ENCODE peak calls at places on chromosomes 5 and 9, in nine cellular contexts. X, P, R, F, L, G, M, O and U are unnamed samples.

GRCh38 chr5:1174122-1174936 is 27.1 kb upstream of the SLC6A19 start:
- DNase-seq in X (no peak), P (peak), R (peak), F (peak), L (peak), G (peak), M (peak), O (no peak), U (peak)

GRCh38 chr5:54646285-54647101 is 128.9 kb downstream of the SNX18 start:
- DNase-seq in X (peak), P (peak), R (peak), F (peak), L (no peak), G (no peak), M (peak), O (peak), U (peak)

GRCh38 chr9:74887041-74887980 is at the start of gene TRPM6:
- DNase-seq in X (no peak), P (peak), R (peak), F (peak), L (peak), G (peak), M (peak), O (peak), U (peak)

GRCh38 chr5:151184316-151185042 is 26.9 kb upstream of the ANXA6 start:
- DNase-seq in X (no peak), P (peak), R (no peak), F (no peak), L (no peak), G (no peak), M (no peak), O (no peak), U (no peak)

GRCh38 chr5:33379757-33380156 is 61.0 kb upstream of the TARS1 start:
- DNase-seq in X (no peak), P (no peak), R (no peak), F (no peak), L (no peak), G (peak), M (peak), O (no peak), U (peak)

GRCh38 chr9:135339378-135339973 is 140.1 kb upstream of the PPP1R26 start:
- DNase-seq in X (no peak), P (peak), R (no peak), F (no peak), L (no peak), G (no peak), M (no peak), O (no peak), U (no peak)

GRCh38 chr5:14161825-14162556 is 18.8 kb downstream of the TRIO start:
- DNase-seq in X (no peak), P (no peak), R (no peak), F (no peak), L (no peak), G (no peak), M (no peak), O (no peak), U (no peak)

GRCh38 chr9:94649100-94649855 is 10.0 kb upstream of the FBP1 start:
- DNase-seq in X (no peak), P (no peak), R (no peak), F (no peak), L (no peak), G (no peak), M (peak), O (no peak), U (peak)

GRCh38 chr5:160357861-160358411 is 12.5 kb downstream of the C1QTNF2 start:
- DNase-seq in X (no peak), P (no peak), R (peak), F (no peak), L (no peak), G (no peak), M (no peak), O (no peak), U (no peak)

GRCh38 chr5:36696059-36696673 is 89.8 kb downstream of the SLC1A3 start:
- DNase-seq in X (no peak), P (peak), R (peak), F (peak), L (peak), G (peak), M (peak), O (peak), U (peak)

GRCh38 chr9:125272697-125273096 is 11.1 kb downstream of the GAPVD1 start:
- DNase-seq in X (no peak), P (no peak), R (no peak), F (no peak), L (peak), G (no peak), M (peak), O (no peak), U (no peak)

GRCh38 chr9:117343416-117343815 is 71.4 kb downstream of the ASTN2 start:
- DNase-seq in X (no peak), P (no peak), R (no peak), F (no peak), L (no peak), G (no peak), M (no peak), O (no peak), U (no peak)

GRCh38 chr5:143479394-143479793 is 75.9 kb upstream of the NR3C1 start:
- DNase-seq in X (no peak), P (no peak), R (no peak), F (no peak), L (peak), G (no peak), M (no peak), O (no peak), U (no peak)

GRCh38 chr5:92470770-92471169 is 1087.7 kb upstream of the ARRDC3 start:
- DNase-seq in X (no peak), P (no peak), R (no peak), F (no peak), L (no peak), G (no peak), M (no peak), O (no peak), U (no peak)

GRCh38 chr9:98995059-98995665 is 51.5 kb downstream of the COL15A1 start:
- DNase-seq in X (no peak), P (peak), R (peak), F (no peak), L (no peak), G (no peak), M (no peak), O (no peak), U (no peak)

GRCh38 chr5:137995077-137995746 is 37.7 kb downstream of the FAM13B start:
- DNase-seq in X (no peak), P (no peak), R (no peak), F (no peak), L (peak), G (no peak), M (peak), O (no peak), U (no peak)

GRCh38 chr5:129104910-129105455 is 10.4 kb downstream of the ISOC1 start:
- DNase-seq in X (no peak), P (no peak), R (no peak), F (no peak), L (no peak), G (no peak), M (no peak), O (no peak), U (no peak)

GRCh38 chr5:54440456-54440893 is 15.0 kb upstream of the HSPB3 start:
- DNase-seq in X (no peak), P (no peak), R (no peak), F (no peak), L (no peak), G (no peak), M (no peak), O (no peak), U (no peak)

GRCh38 chr5:14738050-14738449 is 73.5 kb downstream of the OTULIN start:
- DNase-seq in X (no peak), P (no peak), R (no peak), F (no peak), L (no peak), G (no peak), M (no peak), O (no peak), U (no peak)

GRCh38 chr9:15354713-15355112 is 47.7 kb upstream of the TTC39B start:
- DNase-seq in X (no peak), P (no peak), R (no peak), F (no peak), L (peak), G (no peak), M (no peak), O (no peak), U (no peak)

GRCh38 chr5:170513856-170514255 is 10.0 kb downstream of the KCNIP1 start:
- DNase-seq in X (no peak), P (no peak), R (no peak), F (no peak), L (no peak), G (no peak), M (no peak), O (no peak), U (no peak)

GRCh38 chr5:103562084-103562452 is 521 bp downstream of the NUDT12 start:
- DNase-seq in X (no peak), P (peak), R (peak), F (no peak), L (no peak), G (no peak), M (no peak), O (no peak), U (no peak)

GRCh38 chr5:88979244-88979643 is 96.3 kb upstream of the MEF2C start:
- DNase-seq in X (no peak), P (no peak), R (no peak), F (no peak), L (no peak), G (no peak), M (peak), O (no peak), U (no peak)

GRCh38 chr5:145902421-145902820 is 29.6 kb upstream of the GRXCR2 start:
- DNase-seq in X (no peak), P (no peak), R (no peak), F (no peak), L (no peak), G (no peak), M (peak), O (no peak), U (no peak)

GRCh38 chr9:131612851-131613250 is 67.5 kb downstream of the PRRT1B start:
- DNase-seq in X (no peak), P (no peak), R (no peak), F (no peak), L (no peak), G (no peak), M (no peak), O (no peak), U (no peak)

GRCh38 chr9:131611586-131611985 is 66.3 kb downstream of the PRRT1B start:
- DNase-seq in X (no peak), P (no peak), R (no peak), F (no peak), L (no peak), G (no peak), M (no peak), O (no peak), U (no peak)

GRCh38 chr9:131613346-131613745 is 68.0 kb downstream of the PRRT1B start:
- DNase-seq in X (no peak), P (no peak), R (no peak), F (no peak), L (no peak), G (no peak), M (no peak), O (no peak), U (no peak)

GRCh38 chr9:131614340-131614739 is 69.0 kb downstream of the PRRT1B start:
- DNase-seq in X (no peak), P (no peak), R (no peak), F (no peak), L (no peak), G (no peak), M (no peak), O (no peak), U (no peak)

GRCh38 chr9:131613921-131614320 is 68.6 kb downstream of the PRRT1B start:
- DNase-seq in X (no peak), P (no peak), R (no peak), F (no peak), L (no peak), G (no peak), M (no peak), O (no peak), U (no peak)
- TF ChIP-seq POLR2A in X (no peak), P (no peak), R (no peak), F (no peak), L (no peak), G (no peak), M (no peak), O (no peak), U (no peak)

GRCh38 chr9:86057491-86057890 is 41.9 kb downstream of the GOLM1 start:
- DNase-seq in X (no peak), P (no peak), R (no peak), F (no peak), L (no peak), G (no peak), M (no peak), O (no peak), U (no peak)

GRCh38 chr9:86064220-86064619 is 35.1 kb downstream of the GOLM1 start:
- DNase-seq in X (no peak), P (no peak), R (no peak), F (no peak), L (no peak), G (no peak), M (no peak), O (no peak), U (no peak)

GRCh38 chr9:86061972-86062739 is 37.2 kb downstream of the GOLM1 start:
- DNase-seq in X (no peak), P (no peak), R (no peak), F (no peak), L (no peak), G (no peak), M (no peak), O (no peak), U (no peak)

DNA sequence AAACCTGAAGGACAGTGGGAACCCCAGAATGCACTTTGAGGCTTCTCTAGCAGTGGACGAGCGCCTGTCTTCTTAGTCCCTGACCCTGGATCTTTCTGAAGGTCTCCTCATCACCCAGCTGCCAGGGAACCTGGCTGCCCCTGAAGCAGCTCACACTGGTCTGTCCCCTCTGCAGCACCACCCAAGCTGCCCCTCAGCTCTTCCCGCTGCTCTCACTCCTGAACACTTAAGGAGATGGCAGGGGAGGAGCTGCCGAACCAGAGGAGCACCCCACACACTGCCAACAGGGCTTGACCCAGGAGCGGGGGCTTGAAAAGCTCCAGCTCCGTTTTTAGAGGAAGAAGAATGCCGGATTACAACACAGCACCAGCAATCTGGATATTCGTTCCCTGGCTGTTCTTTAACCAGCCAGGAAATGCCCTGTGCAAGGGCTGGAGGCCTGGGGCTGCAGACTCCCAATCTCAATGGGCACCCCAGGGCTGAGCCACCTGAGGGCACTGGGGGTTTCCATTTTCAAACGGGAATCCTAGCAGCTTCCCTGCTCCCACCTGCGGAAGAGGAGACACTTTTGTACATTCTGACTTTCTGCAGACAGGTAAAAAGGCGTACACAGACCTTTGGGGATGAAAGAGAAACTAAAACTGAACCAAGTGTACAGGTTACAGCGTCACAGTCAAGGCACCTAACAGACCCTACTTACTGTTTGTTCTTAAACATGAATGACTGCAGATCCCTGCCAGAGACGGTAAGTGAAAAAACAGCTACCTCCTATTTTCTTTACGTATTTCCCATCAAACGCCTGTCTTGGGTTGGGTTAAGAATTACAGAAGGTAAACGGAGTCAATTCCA is 36.3 kb downstream of the GOLM1 start:
- DNase-seq in X (no peak), P (peak), R (no peak), F (no peak), L (no peak), G (no peak), M (no peak), O (no peak), U (no peak)
- TF ChIP-seq POLR2A in X (no peak), P (no peak), R (no peak), F (no peak), L (no peak), G (no peak), M (no peak), O (no peak), U (no peak)

GRCh38 chr5:75365740-75366139 is 28.7 kb downstream of the HMGCR start:
- DNase-seq in X (no peak), P (no peak), R (no peak), F (no peak), L (no peak), G (no peak), M (peak), O (no peak), U (no peak)
- TF ChIP-seq POLR2A in X (no peak), P (no peak), R (no peak), F (no peak), L (peak), G (no peak), M (no peak), O (no peak), U (no peak)

GRCh38 chr5:11064763-11065450 is 303.9 kb upstream of the DAP start:
- DNase-seq in X (no peak), P (no peak), R (no peak), F (no peak), L (no peak), G (no peak), M (no peak), O (no peak), U (no peak)
- TF ChIP-seq POLR2A in X (no peak), P (no peak), R (no peak), F (no peak), L (no peak), G (no peak), M (no peak), O (no peak), U (no peak)